ENCODE peak calls at places on chromosome 6, in six cellular contexts. B is HFFc6, V is fibroblast of the aortic adventitia, M is thoracic aorta, K is A549, H is WTC11. G is an unnamed sample.

GRCh38 chr6:56222509-56222908 is 24.9 kb downstream of the COL21A1 start:
- DNase-seq in B (peak; percentile 7), V (peak; percentile 97), M (no peak), K (no peak), H (no peak), G (no peak)

GRCh38 chr6:37877373-37878149 is 58.0 kb downstream of the ZFAND3 start:
- DNase-seq in B (no peak), V (peak; percentile 61), M (no peak), K (no peak), H (no peak), G (no peak)

GRCh38 chr6:70241031-70241430 is 61.9 kb downstream of the COL9A1 start:
- DNase-seq in B (no peak), V (no peak), M (no peak), K (no peak), H (no peak), G (no peak)

GRCh38 chr6:20069130-20069529 is 143.1 kb downstream of the MBOAT1 start:
- DNase-seq in B (no peak), V (no peak), M (no peak), K (no peak), H (no peak), G (no peak)

GRCh38 chr6:163423696-163424095 is 9.2 kb downstream of the QKI start:
- DNase-seq in B (peak; percentile 3), V (no peak), M (no peak), K (no peak), H (no peak), G (no peak)

GRCh38 chr6:125957845-125958244 is 1.3 kb downstream of the HINT3 start:
- DNase-seq in B (peak; percentile 54), V (peak; percentile 80), M (no peak), K (peak; percentile 50), H (no peak), G (no peak)

GRCh38 chr6:16238658-16239089 is 287 bp downstream of the GMPR start:
- DNase-seq in B (no peak), V (no peak), M (no peak), K (no peak), H (no peak), G (no peak)

GRCh38 chr6:44217332-44218143 is 812 bp downstream of the MYMX start:
- DNase-seq in B (no peak), V (no peak), M (no peak), K (no peak), H (peak; percentile 64), G (no peak)

GRCh38 chr6:33571637-33572316 is 8.3 kb downstream of the BAK1 start:
- DNase-seq in B (no peak), V (no peak), M (no peak), K (no peak), H (no peak), G (no peak)

GRCh38 chr6:137122612-137123011 is 50.8 kb downstream of the IL22RA2 start:
- DNase-seq in B (no peak), V (no peak), M (no peak), K (no peak), H (no peak), G (no peak)

GRCh38 chr6:64074981-64075380 is 439.4 kb downstream of the PHF3 start:
- DNase-seq in B (no peak), V (no peak), M (no peak), K (no peak), H (no peak), G (no peak)

GRCh38 chr6:56755040-56755439 is 112.4 kb upstream of the DST start:
- DNase-seq in B (no peak), V (no peak), M (no peak), K (no peak), H (no peak), G (no peak)

GRCh38 chr6:43246301-43247114 is 3.2 kb downstream of the TTBK1 start:
- DNase-seq in B (no peak), V (no peak), M (no peak), K (no peak), H (peak; percentile 90), G (peak; percentile 69)

GRCh38 chr6:19209202-19209601 is 628.0 kb upstream of the ID4 start:
- DNase-seq in B (no peak), V (no peak), M (no peak), K (no peak), H (no peak), G (no peak)

GRCh38 chr6:154370545-154370944 is 13.9 kb upstream of the IPCEF1 start:
- DNase-seq in B (peak; percentile 47), V (peak; percentile 64), M (no peak), K (peak; percentile 39), H (no peak), G (no peak)

GRCh38 chr6:167046861-167047495 is 47.8 kb downstream of the CEP43 start:
- DNase-seq in B (no peak), V (no peak), M (no peak), K (no peak), H (peak; percentile 23), G (no peak)

GRCh38 chr6:33175436-33176069 is 16.7 kb downstream of the COL11A2 start:
- DNase-seq in B (no peak), V (no peak), M (no peak), K (no peak), H (no peak), G (no peak)

GRCh38 chr6:21587925-21588811 is 5.4 kb upstream of the SOX4 start:
- DNase-seq in B (no peak), V (peak; percentile 62), M (no peak), K (peak; percentile 65), H (peak; percentile 62), G (peak; percentile 63)

GRCh38 chr6:1825926-1826325 is 216.2 kb downstream of the FOXC1 start:
- DNase-seq in B (peak; percentile 11), V (no peak), M (no peak), K (no peak), H (no peak), G (no peak)

GRCh38 chr6:23851551-23851950 is 274.5 kb upstream of the NRSN1 start:
- DNase-seq in B (no peak), V (no peak), M (no peak), K (no peak), H (no peak), G (no peak)

GRCh38 chr6:41098366-41098765 is 25.6 kb downstream of the NFYA start:
- DNase-seq in B (no peak), V (peak; percentile 23), M (no peak), K (no peak), H (no peak), G (no peak)

GRCh38 chr6:162690158-162690557 is 37.4 kb downstream of the PRKN start:
- DNase-seq in B (no peak), V (no peak), M (no peak), K (no peak), H (no peak), G (no peak)

GRCh38 chr6:110509617-110510231 is 33.3 kb upstream of the SLC22A16 start:
- DNase-seq in B (peak; percentile 97), V (peak; percentile 78), M (no peak), K (peak; percentile 66), H (no peak), G (no peak)

GRCh38 chr6:17845598-17845997 is 138.9 kb upstream of the NUP153 start:
- DNase-seq in B (no peak), V (no peak), M (no peak), K (no peak), H (no peak), G (no peak)
- TF ChIP-seq CTCF in B (no peak), V (no peak), M (no peak), K (no peak), H (no peak), G (no peak)

DNA sequence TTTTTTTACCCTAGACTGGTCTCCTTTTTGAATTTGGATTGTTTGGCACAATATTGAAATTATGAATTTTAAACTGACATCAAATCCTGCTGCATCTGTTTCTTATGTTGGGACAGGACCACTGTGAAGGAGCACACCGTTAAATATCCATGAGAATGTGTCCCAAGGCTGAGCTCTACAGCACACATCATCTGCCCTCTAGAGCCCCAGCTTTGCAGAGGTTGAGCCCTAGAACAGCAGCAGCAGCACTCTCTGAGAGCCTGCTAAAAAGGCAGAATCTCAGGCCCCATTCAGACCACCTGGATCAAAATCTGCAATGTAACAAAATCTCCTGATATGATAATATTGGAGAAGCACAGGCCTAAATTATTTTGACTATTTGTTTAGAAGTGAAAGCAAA is 192.1 kb upstream of the CCN2 start:
- DNase-seq in B (no peak), V (no peak), M (no peak), K (no peak), H (no peak), G (no peak)
- TF ChIP-seq CTCF in B (no peak), V (no peak), M (no peak), K (no peak), H (no peak), G (no peak)

DNA sequence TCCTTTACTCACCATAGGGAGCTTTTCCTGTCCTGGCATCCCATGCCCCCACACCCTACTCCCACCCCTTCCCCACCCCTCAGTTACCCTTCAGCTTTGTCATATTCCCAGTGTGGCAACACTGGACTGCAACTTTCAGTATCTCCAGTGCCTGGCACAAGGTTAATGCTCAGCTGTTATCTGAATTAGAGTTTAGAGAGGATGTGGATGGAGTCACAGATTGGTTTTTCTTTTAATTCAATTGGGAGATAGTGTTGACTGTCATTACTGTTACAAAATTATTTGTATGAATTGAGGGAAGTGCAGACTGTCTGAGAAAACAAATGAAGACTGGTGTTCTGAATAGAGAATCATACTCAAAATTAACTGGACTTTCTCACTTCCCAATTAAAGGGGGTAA is 89.9 kb downstream of the TULP4 start:
- DNase-seq in B (no peak), V (no peak), M (no peak), K (no peak), H (no peak), G (no peak)
- TF ChIP-seq CTCF in B (no peak), V (no peak), M (no peak), K (no peak), H (no peak), G (no peak)

GRCh38 chr6:118893882-118894424 is at the start of gene ASF1A:
- DNase-seq in B (peak; percentile 99), V (peak; percentile 99), M (peak; percentile 91), K (peak; percentile 95), H (peak; percentile 94), G (peak; percentile 93)

GRCh38 chr6:118893095-118893881 is 664 bp upstream of the ASF1A start:
- DNase-seq in B (peak; percentile 62), V (peak; percentile 78), M (no peak), K (peak; percentile 16), H (no peak), G (no peak)

GRCh38 chr6:118895241-118895561 is 1.2 kb downstream of the ASF1A start:
- DNase-seq in B (no peak), V (no peak), M (no peak), K (no peak), H (no peak), G (no peak)

GRCh38 chr6:118896339-118897136 is 2.6 kb downstream of the ASF1A start:
- DNase-seq in B (peak; percentile 54), V (peak; percentile 68), M (no peak), K (peak; percentile 68), H (no peak), G (no peak)

DNA sequence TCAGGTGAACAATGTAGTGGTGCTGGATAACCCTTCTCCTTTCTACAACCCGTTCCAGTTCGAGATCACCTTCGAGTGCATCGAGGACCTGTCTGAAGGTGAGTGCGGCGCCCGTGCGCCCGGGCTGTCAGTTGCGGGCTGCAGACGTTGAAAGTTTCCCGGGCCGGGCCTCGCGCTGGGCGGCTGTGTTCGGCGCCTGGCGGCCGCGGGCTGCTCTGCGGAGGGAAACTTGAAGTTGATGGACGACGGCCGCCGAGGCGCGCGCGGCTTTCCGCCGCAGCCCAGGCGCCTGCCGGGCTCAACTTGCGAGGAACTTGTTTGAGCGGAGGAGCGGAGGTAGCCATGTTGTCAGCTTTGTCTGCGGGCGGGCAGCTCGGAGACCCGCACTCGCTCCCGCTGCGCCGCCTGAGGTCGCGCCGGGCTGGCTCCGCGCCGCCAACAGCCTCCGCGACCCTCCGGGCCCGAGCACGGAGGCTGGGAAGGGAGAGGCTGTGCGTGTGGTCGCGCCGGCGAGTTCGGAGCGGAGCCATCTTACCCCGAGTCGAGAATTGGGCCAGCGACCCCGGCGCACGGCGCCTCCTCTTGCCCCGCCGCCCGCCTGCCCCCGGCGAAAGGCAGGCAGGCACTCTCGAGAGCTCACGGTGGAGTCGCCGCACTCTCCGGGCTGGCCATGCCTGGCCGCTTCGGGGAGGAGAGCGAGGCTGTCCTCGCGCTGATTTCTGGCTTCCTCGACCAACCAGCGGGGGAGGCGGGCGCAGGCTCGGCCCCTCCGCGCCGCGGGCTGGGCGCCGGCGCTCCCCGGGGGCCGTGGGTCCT is 681 bp downstream of the ASF1A start:
- DNase-seq in B (peak; percentile 45), V (peak; percentile 58), M (no peak), K (peak; percentile 45), H (peak; percentile 55), G (peak; percentile 52)
- TF ChIP-seq CTCF in B (no peak), V (peak; percentile 39), M (no peak), K (no peak), H (no peak), G (no peak)